ENCODE peak calls at places on chromosomes 2 and 18, in five cellular contexts. M, E, D, W and I are unnamed samples.

GRCh38 chr2:226334981-226335720 is 464.5 kb downstream of the IRS1 start:
- DNase-seq in M (no peak), E (no peak), D (peak; percentile 17), W (no peak), I (no peak)

GRCh38 chr2:210072922-210073509 is 70.6 kb downstream of the RPE start:
- DNase-seq in M (no peak), E (no peak), D (peak; percentile 3), W (no peak), I (no peak)

GRCh38 chr2:180690611-180691010 is 289.8 kb upstream of the UBE2E3 start:
- DNase-seq in M (no peak), E (no peak), D (no peak), W (no peak), I (no peak)

GRCh38 chr2:230910546-230911135 is 14.4 kb downstream of the GPR55 start:
- DNase-seq in M (no peak), E (no peak), D (no peak), W (peak; percentile 10), I (no peak)

GRCh38 chr2:10911291-10912075 is at the start of gene KCNF1:
- DNase-seq in M (no peak), E (peak; percentile 49), D (no peak), W (peak; percentile 17), I (peak; percentile 52)

GRCh38 chr2:111239581-111240249 is 119.0 kb downstream of the BCL2L11 start:
- DNase-seq in M (no peak), E (no peak), D (no peak), W (no peak), I (no peak)

GRCh38 chr18:35526476-35527120 is 28.8 kb upstream of the INO80C start:
- DNase-seq in M (no peak), E (peak; percentile 19), D (no peak), W (peak; percentile 54), I (peak; percentile 46)

GRCh38 chr2:88180594-88181240 is 10.6 kb downstream of the THNSL2 start:
- DNase-seq in M (no peak), E (no peak), D (no peak), W (no peak), I (no peak)

GRCh38 chr2:10039658-10040410 is 3.5 kb upstream of the KLF11 start:
- DNase-seq in M (peak; percentile 21), E (no peak), D (no peak), W (no peak), I (no peak)

GRCh38 chr2:207475546-207475945 is 54.2 kb upstream of the CREB1 start:
- DNase-seq in M (peak; percentile 15), E (no peak), D (no peak), W (no peak), I (no peak)

GRCh38 chr2:37506407-37507068 is 162.1 kb downstream of the QPCT start:
- DNase-seq in M (no peak), E (no peak), D (peak; percentile 18), W (no peak), I (no peak)

GRCh38 chr2:30683240-30683956 is 123.8 kb downstream of the CAPN13 start:
- DNase-seq in M (no peak), E (no peak), D (no peak), W (no peak), I (no peak)

GRCh38 chr2:23375448-23375847 is 9.5 kb upstream of the KLHL29 start:
- DNase-seq in M (no peak), E (no peak), D (no peak), W (no peak), I (peak; percentile 20)

GRCh38 chr2:94725543-94725942 is 145.7 kb upstream of the TEKT4 start:
- DNase-seq in M (no peak), E (no peak), D (no peak), W (no peak), I (no peak)

GRCh38 chr2:54325148-54325547 is 69.1 kb upstream of the TSPYL6 start:
- DNase-seq in M (no peak), E (no peak), D (no peak), W (no peak), I (no peak)

GRCh38 chr2:179422037-179422643 is 157.5 kb upstream of the SESTD1 start:
- DNase-seq in M (no peak), E (peak; percentile 53), D (no peak), W (peak; percentile 79), I (peak; percentile 5)

GRCh38 chr2:168904358-168904757 is 3.3 kb downstream of the G6PC2 start:
- DNase-seq in M (no peak), E (no peak), D (no peak), W (no peak), I (no peak)

GRCh38 chr2:12303181-12304030 is 413.3 kb upstream of the TRIB2 start:
- DNase-seq in M (no peak), E (no peak), D (peak; percentile 28), W (no peak), I (no peak)

GRCh38 chr2:125169022-125169763 is 1144.1 kb downstream of the CNTNAP5 start:
- DNase-seq in M (no peak), E (no peak), D (no peak), W (no peak), I (no peak)

GRCh38 chr2:118604346-118604745 is 243.1 kb downstream of the EN1 start:
- DNase-seq in M (no peak), E (no peak), D (no peak), W (no peak), I (no peak)

GRCh38 chr2:73260338-73260984 is 23.8 kb downstream of the FBXO41 start:
- DNase-seq in M (no peak), E (no peak), D (no peak), W (peak; percentile 49), I (no peak)

GRCh38 chr2:17482651-17483050 is 35.6 kb downstream of the RAD51AP2 start:
- DNase-seq in M (no peak), E (no peak), D (no peak), W (no peak), I (no peak)

GRCh38 chr2:235002198-235003095 is 50.6 kb downstream of the SH3BP4 start:
- DNase-seq in M (no peak), E (no peak), D (no peak), W (no peak), I (no peak)

GRCh38 chr2:26184555-26185303 is 11.8 kb downstream of the GAREM2 start:
- DNase-seq in M (no peak), E (peak; percentile 68), D (peak; percentile 82), W (peak; percentile 82), I (peak; percentile 35)

GRCh38 chr18:12703714-12704113 is 872 bp downstream of the PSMG2 start:
- DNase-seq in M (no peak), E (peak; percentile 7), D (no peak), W (no peak), I (no peak)

GRCh38 chr2:116911520-116911919 is 903.0 kb upstream of the DDX18 start:
- DNase-seq in M (no peak), E (no peak), D (no peak), W (no peak), I (no peak)

GRCh38 chr18:42617086-42617725 is 498.3 kb downstream of the RIT2 start:
- DNase-seq in M (no peak), E (peak; percentile 43), D (no peak), W (no peak), I (no peak)